ENCODE peak calls at places on chromosomes 1 and 21, in seven cellular contexts. M is stromal cell of bone marrow; X is uterus; Y is fibroblast of lung; R is NCI-H2029; J is skeletal muscle cell; O is stimulated activated CD8-positive, alpha-beta memory T cell treated with anti-CD3 and anti-CD28 coated beads, Interleukin-4, amount 100 ng/mL, for 1 hour. I is an unnamed sample.

GRCh38 chr1:55839221-55839620 is 624.1 kb upstream of the USP24 start:
- DNase-seq in M (no peak), X (no peak), Y (no peak), R (no peak), J (no peak), O (no peak), I (no peak)

GRCh38 chr21:17742181-17742580 is 77.0 kb downstream of the C21orf91 start:
- DNase-seq in M (no peak), X (no peak), Y (no peak), R (no peak), J (no peak), O (no peak), I (no peak)

GRCh38 chr1:46301406-46302090 is 1.9 kb downstream of the LRRC41 start:
- DNase-seq in M (no peak), X (peak), Y (peak), R (no peak), J (no peak), O (no peak), I (peak)

GRCh38 chr1:1287288-1288110 is 7.3 kb downstream of the SCNN1D start:
- DNase-seq in M (no peak), X (no peak), Y (no peak), R (no peak), J (no peak), O (no peak), I (no peak)

GRCh38 chr1:155077346-155077745 is 1.3 kb upstream of the EFNA3 start:
- DNase-seq in M (no peak), X (no peak), Y (no peak), R (no peak), J (no peak), O (no peak), I (no peak)

GRCh38 chr1:93395195-93395594 is 49.5 kb downstream of the DR1 start:
- DNase-seq in M (no peak), X (no peak), Y (no peak), R (no peak), J (peak), O (no peak), I (no peak)

GRCh38 chr1:29802181-29803068 is 566.1 kb downstream of the PTPRU start:
- DNase-seq in M (no peak), X (peak), Y (no peak), R (no peak), J (no peak), O (no peak), I (no peak)

GRCh38 chr1:3212453-3213230 is 143.6 kb downstream of the PRDM16 start:
- DNase-seq in M (no peak), X (no peak), Y (no peak), R (no peak), J (no peak), O (no peak), I (no peak)

GRCh38 chr1:83571536-83571935 is 427.4 kb downstream of the TTLL7 start:
- DNase-seq in M (no peak), X (no peak), Y (no peak), R (no peak), J (no peak), O (no peak), I (no peak)

GRCh38 chr1:244801246-244801645 is 34.2 kb upstream of the COX20 start:
- DNase-seq in M (peak), X (no peak), Y (peak), R (peak), J (no peak), O (peak), I (peak)

GRCh38 chr21:38675450-38675849 is 130.3 kb upstream of the ETS2 start:
- DNase-seq in M (no peak), X (no peak), Y (no peak), R (no peak), J (no peak), O (no peak), I (no peak)

GRCh38 chr1:56123421-56123820 is 455.9 kb downstream of the PLPP3 start:
- DNase-seq in M (no peak), X (no peak), Y (no peak), R (no peak), J (no peak), O (no peak), I (no peak)

GRCh38 chr1:52356818-52357355 is 9.1 kb downstream of the CC2D1B start:
- DNase-seq in M (no peak), X (no peak), Y (no peak), R (no peak), J (no peak), O (no peak), I (no peak)

GRCh38 chr1:168499094-168500049 is 44.4 kb downstream of the XCL2 start:
- DNase-seq in M (no peak), X (no peak), Y (peak), R (no peak), J (no peak), O (no peak), I (no peak)

GRCh38 chr1:157217486-157217885 is 79.3 kb upstream of the ETV3 start:
- DNase-seq in M (no peak), X (no peak), Y (no peak), R (no peak), J (no peak), O (no peak), I (no peak)

GRCh38 chr1:6962956-6963915 is 178.0 kb downstream of the CAMTA1 start:
- DNase-seq in M (no peak), X (peak), Y (peak), R (peak), J (no peak), O (no peak), I (no peak)

GRCh38 chr1:173161510-173162221 is 45.5 kb downstream of the TNFSF4 start:
- DNase-seq in M (peak), X (no peak), Y (peak), R (no peak), J (peak), O (no peak), I (no peak)

GRCh38 chr1:29981586-29982239 is 741.7 kb downstream of the MATN1 start:
- DNase-seq in M (no peak), X (no peak), Y (no peak), R (no peak), J (no peak), O (no peak), I (no peak)

GRCh38 chr1:246519514-246519913 is 12.4 kb upstream of the SMYD3 start:
- DNase-seq in M (no peak), X (no peak), Y (no peak), R (no peak), J (no peak), O (no peak), I (no peak)

GRCh38 chr1:39646232-39647081 is 7.0 kb upstream of the HEYL start:
- DNase-seq in M (no peak), X (peak), Y (peak), R (no peak), J (peak), O (no peak), I (no peak)

GRCh38 chr1:51750218-51750617 is 128.3 kb downstream of the NRDC start:
- DNase-seq in M (no peak), X (no peak), Y (peak), R (no peak), J (no peak), O (no peak), I (no peak)

GRCh38 chr1:44405041-44405803 is at the start of gene RNF220:
- DNase-seq in M (peak), X (no peak), Y (peak), R (peak), J (peak), O (no peak), I (peak)

GRCh38 chr1:222926566-222926965 is 111.7 kb downstream of the DISP1 start:
- DNase-seq in M (peak), X (no peak), Y (peak), R (peak), J (no peak), O (no peak), I (no peak)

GRCh38 chr1:178362784-178363183 is 134.0 kb downstream of the CLEC20A start:
- DNase-seq in M (no peak), X (no peak), Y (peak), R (no peak), J (peak), O (no peak), I (no peak)